ENCODE peak calls at places on chromosomes 4 and X, in five cellular contexts. L, T, B, R and I are unnamed samples.

GRCh38 chr4:108543359-108543968 is 76.9 kb upstream of the RPL34 start:
- DNase-seq in L (no peak), T (no peak), B (no peak), R (no peak), I (no peak)

GRCh38 chr4:25030283-25031076 is at the start of gene LGI2:
- DNase-seq in L (peak), T (no peak), B (no peak), R (peak), I (peak)

GRCh38 chr4:7429069-7429416 is 5.7 kb downstream of the PSAPL1 start:
- DNase-seq in L (no peak), T (no peak), B (no peak), R (no peak), I (no peak)

GRCh38 chrX:13903405-13903804 is 86.5 kb upstream of the GPM6B start:
- DNase-seq in L (peak), T (peak), B (no peak), R (no peak), I (no peak)

GRCh38 chrX:154918060-154918483 is 31.9 kb downstream of the F8A1 start:
- DNase-seq in L (peak), T (peak), B (peak), R (peak), I (peak)

GRCh38 chr4:30726090-30726668 is 6.0 kb downstream of the PCDH7 start:
- DNase-seq in L (no peak), T (no peak), B (peak), R (no peak), I (no peak)

GRCh38 chrX:65837875-65838549 is 170.6 kb downstream of the MSN start:
- DNase-seq in L (no peak), T (no peak), B (no peak), R (no peak), I (no peak)

GRCh38 chrX:134256684-134257083 is 19.7 kb downstream of the CCDC160 start:
- DNase-seq in L (no peak), T (no peak), B (no peak), R (no peak), I (no peak)

GRCh38 chrX:110066488-110067225 is 63.7 kb downstream of the TMEM164 start:
- DNase-seq in L (no peak), T (no peak), B (no peak), R (no peak), I (no peak)

GRCh38 chrX:106897259-106897658 is 5.9 kb downstream of the RIPPLY1 start:
- DNase-seq in L (peak), T (peak), B (no peak), R (peak), I (no peak)

GRCh38 chrX:63506320-63506719 is 155.2 kb upstream of the SPIN4 start:
- DNase-seq in L (peak), T (peak), B (peak), R (peak), I (no peak)

GRCh38 chr4:6760865-6761264 is 21.7 kb upstream of the KIAA0232 start:
- DNase-seq in L (no peak), T (no peak), B (no peak), R (no peak), I (no peak)

GRCh38 chrX:102958794-102959193 is 21.7 kb downstream of the RAB40AL start:
- DNase-seq in L (peak), T (no peak), B (no peak), R (peak), I (no peak)

GRCh38 chr4:89610236-89610635 is 226.7 kb downstream of the SNCA start:
- DNase-seq in L (no peak), T (no peak), B (no peak), R (no peak), I (no peak)

GRCh38 chrX:135345328-135345645 is 36.0 kb downstream of the ETDC start:
- DNase-seq in L (peak), T (peak), B (peak), R (peak), I (peak)

GRCh38 chr4:128311659-128312392 is 24.2 kb upstream of the PGRMC2 start:
- DNase-seq in L (no peak), T (peak), B (no peak), R (no peak), I (no peak)

GRCh38 chrX:151806967-151807540 is 72.5 kb downstream of the CNGA2 start:
- DNase-seq in L (no peak), T (peak), B (no peak), R (no peak), I (no peak)

GRCh38 chr4:182337366-182337765 is 94.2 kb downstream of the TENM3 start:
- DNase-seq in L (no peak), T (no peak), B (no peak), R (peak), I (no peak)

GRCh38 chr4:57501715-57502114 is 391.5 kb upstream of the IGFBP7 start:
- DNase-seq in L (peak), T (peak), B (no peak), R (peak), I (no peak)

GRCh38 chr4:139913995-139914394 is 240.0 kb downstream of the MAML3 start:
- DNase-seq in L (peak), T (no peak), B (no peak), R (peak), I (no peak)

GRCh38 chr4:163048447-163048846 is 118.2 kb downstream of the NAF1 start:
- DNase-seq in L (peak), T (peak), B (peak), R (peak), I (peak)

GRCh38 chrX:129996120-129996519 is 13.7 kb downstream of the BCORL1 start:
- DNase-seq in L (peak), T (peak), B (no peak), R (peak), I (no peak)

GRCh38 chrX:103399744-103400143 is 23.4 kb downstream of the BEX3 start:
- DNase-seq in L (no peak), T (peak), B (no peak), R (no peak), I (no peak)

GRCh38 chr4:154313004-154313587 is 178.5 kb downstream of the DCHS2 start:
- DNase-seq in L (no peak), T (no peak), B (no peak), R (no peak), I (no peak)

GRCh38 chr4:154315741-154316140 is 175.9 kb downstream of the DCHS2 start:
- DNase-seq in L (no peak), T (no peak), B (no peak), R (no peak), I (no peak)

GRCh38 chr4:154317600-154317999 is 174.0 kb downstream of the DCHS2 start:
- DNase-seq in L (no peak), T (no peak), B (no peak), R (no peak), I (no peak)

GRCh38 chr4:154312246-154312645 is 179.4 kb downstream of the DCHS2 start:
- DNase-seq in L (no peak), T (no peak), B (no peak), R (no peak), I (no peak)

DNA sequence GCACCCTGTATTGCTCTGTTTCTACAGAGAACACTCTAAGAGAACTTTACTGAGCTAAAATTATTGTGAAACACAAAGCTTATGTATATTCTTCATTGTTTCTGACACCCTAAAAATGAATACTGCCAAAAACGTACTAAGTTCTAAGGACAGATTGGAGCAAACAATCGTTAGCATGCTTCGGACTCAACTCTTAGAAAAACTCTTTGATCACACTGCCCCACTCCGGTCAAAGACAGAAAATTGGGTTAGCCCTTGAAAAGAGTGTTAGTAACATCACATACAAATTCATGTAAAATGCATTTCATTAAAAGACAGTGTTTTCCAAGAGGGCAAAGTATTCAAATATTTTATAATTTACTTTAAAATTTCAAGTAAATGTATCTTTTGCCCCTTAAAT is 177.4 kb downstream of the DCHS2 start:
- DNase-seq in L (peak), T (peak), B (no peak), R (peak), I (no peak)
- TF ChIP-seq CTCF in L (peak), T (peak), B (no peak), R (peak), I (no peak)

GRCh38 chrX:71147496-71148277 is 3.0 kb downstream of the NLGN3 start:
- DNase-seq in L (no peak), T (no peak), B (no peak), R (no peak), I (no peak)
- TF ChIP-seq CTCF in L (no peak), T (no peak), B (no peak), R (no peak), I (no peak)

DNA sequence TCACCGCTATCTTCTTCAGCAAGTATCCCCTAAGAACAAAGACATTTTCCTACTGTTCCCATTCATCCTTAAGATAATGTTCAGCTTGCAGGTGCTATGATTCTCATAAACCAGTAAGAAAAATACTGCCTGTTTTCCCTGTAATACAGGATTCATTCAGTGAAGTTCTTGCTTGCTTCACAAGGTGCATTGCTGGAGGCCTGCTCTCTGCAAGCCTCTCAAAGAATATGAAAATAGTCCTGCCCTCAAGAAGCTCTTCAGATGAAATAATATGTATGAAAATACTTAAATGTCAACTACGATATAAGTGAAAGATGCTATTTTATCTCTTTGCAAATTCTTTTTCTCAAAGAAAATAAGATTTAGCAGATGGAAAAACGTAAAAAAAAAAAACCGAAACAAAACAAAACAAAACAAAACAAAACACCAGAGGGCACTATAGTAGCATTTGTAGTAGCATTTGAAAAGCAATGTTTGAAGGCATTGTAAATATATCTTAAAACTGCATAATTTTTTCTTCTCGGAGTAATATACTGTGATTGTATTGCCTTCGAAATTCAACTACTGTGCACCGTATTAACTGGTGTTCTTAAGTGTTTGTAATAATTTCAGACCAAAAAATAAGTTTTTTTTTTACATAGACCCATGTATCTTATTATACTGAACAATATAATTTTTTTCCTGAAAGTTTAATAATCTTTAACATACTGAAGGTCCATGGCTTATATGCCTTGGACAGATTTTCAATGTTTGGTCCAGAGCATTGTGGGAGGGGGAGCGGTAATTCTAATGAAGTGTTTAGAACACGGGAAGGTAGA is 26.0 kb downstream of the ADH4 start:
- DNase-seq in L (peak), T (peak), B (peak), R (peak), I (no peak)
- TF ChIP-seq CTCF in L (peak), T (no peak), B (no peak), R (peak), I (no peak)

GRCh38 chr4:186149872-186150271 is 41.5 kb upstream of the CYP4V2 start:
- DNase-seq in L (peak), T (no peak), B (peak), R (peak), I (peak)
- TF ChIP-seq CTCF in L (peak), T (peak), B (peak), R (peak), I (peak)

GRCh38 chr4:113070755-113071154 is 21.3 kb downstream of the ANK2 start:
- DNase-seq in L (no peak), T (no peak), B (no peak), R (no peak), I (no peak)
- TF ChIP-seq CTCF in L (no peak), T (no peak), B (no peak), R (no peak), I (no peak)

DNA sequence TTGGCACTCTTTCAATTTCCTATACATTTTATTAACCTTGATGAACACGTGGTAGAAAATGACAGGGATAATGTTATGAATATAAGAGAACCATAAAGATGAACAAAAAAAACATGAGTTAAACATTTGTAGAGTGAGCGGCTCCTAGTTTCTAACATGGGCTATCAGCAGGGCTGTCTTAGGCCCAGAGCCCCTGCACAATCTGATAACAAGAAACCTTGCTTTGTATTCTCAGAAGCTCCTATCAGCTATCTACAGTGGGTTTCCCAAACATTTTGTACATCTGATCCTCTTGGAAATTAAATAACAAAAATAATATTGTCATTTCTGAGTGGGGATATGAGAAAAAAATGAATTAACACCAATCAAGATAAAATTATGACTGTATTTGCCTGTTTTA is 10.6 kb upstream of the RBPJ start:
- DNase-seq in L (no peak), T (no peak), B (no peak), R (no peak), I (no peak)
- TF ChIP-seq CTCF in L (no peak), T (no peak), B (no peak), R (no peak), I (no peak)

DNA sequence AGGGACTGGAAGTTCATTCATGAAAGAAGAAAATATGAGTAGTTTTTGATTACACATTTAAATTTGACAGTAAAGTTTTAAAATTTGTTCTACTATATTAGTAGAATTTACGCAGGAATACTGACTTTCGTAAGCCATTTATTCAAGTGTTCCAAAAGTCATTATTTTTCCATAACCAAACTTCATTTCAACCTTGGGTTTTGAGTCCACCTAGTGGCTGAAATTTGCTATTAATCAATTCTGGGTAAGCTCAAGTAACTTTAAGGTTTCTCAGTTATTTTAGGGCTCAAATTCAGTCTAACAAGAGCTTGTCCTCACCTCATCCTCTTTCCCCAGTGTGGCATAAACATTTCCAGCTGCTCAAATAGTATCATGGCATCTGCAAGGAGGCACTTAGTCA is 175.4 kb downstream of the SH3BGRL start:
- DNase-seq in L (peak), T (peak), B (peak), R (peak), I (no peak)
- TF ChIP-seq CTCF in L (peak), T (no peak), B (peak), R (peak), I (peak)

GRCh38 chrX:23554304-23554703 is 113.0 kb upstream of the PRDX4 start:
- DNase-seq in L (peak), T (peak), B (peak), R (peak), I (no peak)
- TF ChIP-seq CTCF in L (peak), T (peak), B (peak), R (peak), I (peak)